ENCODE peak calls at places on chromosome 21, in seven cellular contexts. One of them, this sample, is unnamed.

GRCh38 chr21:37087188-37087587 is 14.1 kb downstream of the TTC3 start:
- DNase-seq in heart left ventricle: no peak
- DNase-seq in left ventricle myocardium inferior: no peak
- DNase-seq in brain microvascular endothelial cell: peak; percentile 47
- DNase-seq in RWPE2: no peak
- DNase-seq in endodermal cell: no peak
- DNase-seq in stomach: no peak
- DNase-seq in this sample: no peak

GRCh38 chr21:32806810-32807386 is 35.3 kb upstream of the PAXBP1 start:
- DNase-seq in heart left ventricle: no peak
- DNase-seq in left ventricle myocardium inferior: no peak
- DNase-seq in brain microvascular endothelial cell: peak; percentile 8
- DNase-seq in RWPE2: no peak
- DNase-seq in endodermal cell: no peak
- DNase-seq in stomach: no peak
- DNase-seq in this sample: no peak

GRCh38 chr21:33412832-33413519 is 9.8 kb downstream of the IFNGR2 start:
- DNase-seq in heart left ventricle: no peak
- DNase-seq in left ventricle myocardium inferior: no peak
- DNase-seq in brain microvascular endothelial cell: no peak
- DNase-seq in RWPE2: no peak
- DNase-seq in endodermal cell: peak; percentile 78
- DNase-seq in stomach: peak; percentile 37
- DNase-seq in this sample: no peak

GRCh38 chr21:27580276-27580675 is 613.4 kb upstream of the ADAMTS5 start:
- DNase-seq in heart left ventricle: no peak
- DNase-seq in left ventricle myocardium inferior: no peak
- DNase-seq in brain microvascular endothelial cell: peak; percentile 70
- DNase-seq in RWPE2: no peak
- DNase-seq in endodermal cell: no peak
- DNase-seq in stomach: no peak
- DNase-seq in this sample: no peak

GRCh38 chr21:35488941-35489340 is 439.8 kb upstream of the RUNX1 start:
- DNase-seq in heart left ventricle: no peak
- DNase-seq in left ventricle myocardium inferior: no peak
- DNase-seq in brain microvascular endothelial cell: no peak
- DNase-seq in RWPE2: no peak
- DNase-seq in endodermal cell: no peak
- DNase-seq in stomach: no peak
- DNase-seq in this sample: no peak

GRCh38 chr21:42587036-42587435 is 66.4 kb upstream of the PDE9A start:
- DNase-seq in heart left ventricle: no peak
- DNase-seq in left ventricle myocardium inferior: no peak
- DNase-seq in brain microvascular endothelial cell: no peak
- DNase-seq in RWPE2: peak; percentile 44
- DNase-seq in endodermal cell: peak; percentile 39
- DNase-seq in stomach: no peak
- DNase-seq in this sample: no peak

GRCh38 chr21:29342394-29342957 is 43.8 kb downstream of the BACH1 start:
- DNase-seq in heart left ventricle: peak; percentile 51
- DNase-seq in left ventricle myocardium inferior: peak; percentile 68
- DNase-seq in brain microvascular endothelial cell: peak; percentile 96
- DNase-seq in RWPE2: peak; percentile 86
- DNase-seq in endodermal cell: no peak
- DNase-seq in stomach: no peak
- DNase-seq in this sample: no peak

GRCh38 chr21:42062543-42063022 is 8.5 kb upstream of the UMODL1 start:
- DNase-seq in heart left ventricle: peak; percentile 39
- DNase-seq in left ventricle myocardium inferior: no peak
- DNase-seq in brain microvascular endothelial cell: no peak
- DNase-seq in RWPE2: no peak
- DNase-seq in endodermal cell: no peak
- DNase-seq in stomach: peak; percentile 56
- DNase-seq in this sample: no peak

DNA sequence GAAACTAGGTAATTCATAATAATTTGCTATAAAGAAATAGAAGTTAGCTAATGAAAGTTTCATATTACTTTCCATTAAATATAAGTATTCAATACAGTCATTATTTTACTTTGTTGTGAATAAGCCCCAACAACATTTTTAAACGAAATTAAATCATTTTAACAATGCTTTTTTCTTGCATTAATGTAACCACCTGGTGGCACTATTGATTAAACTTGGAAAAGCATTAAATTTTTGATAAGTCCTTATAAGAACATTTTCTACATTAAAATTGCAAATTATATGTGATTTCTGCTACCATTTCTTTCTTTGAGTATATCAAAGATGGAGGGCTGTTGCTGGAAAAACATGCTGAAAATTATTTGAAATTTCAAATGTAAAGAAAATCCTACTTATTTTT is 918.8 kb upstream of the TMPRSS15 start:
- DNase-seq in heart left ventricle: no peak
- DNase-seq in left ventricle myocardium inferior: no peak
- DNase-seq in brain microvascular endothelial cell: no peak
- DNase-seq in RWPE2: no peak
- DNase-seq in endodermal cell: no peak
- DNase-seq in stomach: no peak
- DNase-seq in this sample: no peak
- TF ChIP-seq CTCF in heart left ventricle: no peak
- TF ChIP-seq CTCF in left ventricle myocardium inferior: no peak
- TF ChIP-seq CTCF in brain microvascular endothelial cell: no peak
- TF ChIP-seq CTCF in RWPE2: peak; percentile 49
- TF ChIP-seq CTCF in endodermal cell: peak; percentile 54
- TF ChIP-seq CTCF in stomach: peak; percentile 24
- TF ChIP-seq CTCF in this sample: peak; percentile 32

GRCh38 chr21:25507522-25507921 is 99.8 kb downstream of the MRPL39 start:
- DNase-seq in heart left ventricle: no peak
- DNase-seq in left ventricle myocardium inferior: no peak
- DNase-seq in brain microvascular endothelial cell: no peak
- DNase-seq in RWPE2: no peak
- DNase-seq in endodermal cell: no peak
- DNase-seq in stomach: no peak
- DNase-seq in this sample: no peak

GRCh38 chr21:25506887-25507286 is 100.4 kb downstream of the MRPL39 start:
- DNase-seq in heart left ventricle: no peak
- DNase-seq in left ventricle myocardium inferior: no peak
- DNase-seq in brain microvascular endothelial cell: peak; percentile 61
- DNase-seq in RWPE2: no peak
- DNase-seq in endodermal cell: no peak
- DNase-seq in stomach: no peak
- DNase-seq in this sample: no peak

GRCh38 chr21:25512095-25513086 is 94.9 kb downstream of the MRPL39 start:
- DNase-seq in heart left ventricle: no peak
- DNase-seq in left ventricle myocardium inferior: no peak
- DNase-seq in brain microvascular endothelial cell: no peak
- DNase-seq in RWPE2: no peak
- DNase-seq in endodermal cell: no peak
- DNase-seq in stomach: no peak
- DNase-seq in this sample: no peak

GRCh38 chr21:25508364-25508763 is 98.9 kb downstream of the MRPL39 start:
- DNase-seq in heart left ventricle: no peak
- DNase-seq in left ventricle myocardium inferior: no peak
- DNase-seq in brain microvascular endothelial cell: peak; percentile 25
- DNase-seq in RWPE2: no peak
- DNase-seq in endodermal cell: no peak
- DNase-seq in stomach: no peak
- DNase-seq in this sample: no peak

GRCh38 chr21:25509862-25510261 is 97.4 kb downstream of the MRPL39 start:
- DNase-seq in heart left ventricle: no peak
- DNase-seq in left ventricle myocardium inferior: no peak
- DNase-seq in brain microvascular endothelial cell: no peak
- DNase-seq in RWPE2: no peak
- DNase-seq in endodermal cell: no peak
- DNase-seq in stomach: no peak
- DNase-seq in this sample: no peak
- H3K4me3 ChIP-seq in heart left ventricle: no peak overlapping the region
- H3K4me3 ChIP-seq in left ventricle myocardium inferior: no peak overlapping the region
- H3K4me3 ChIP-seq in brain microvascular endothelial cell: no peak overlapping the region
- H3K4me3 ChIP-seq in RWPE2: no peak overlapping the region
- H3K4me3 ChIP-seq in endodermal cell: no peak overlapping the region
- H3K4me3 ChIP-seq in stomach: no peak overlapping the region
- H3K4me3 ChIP-seq in this sample: no peak overlapping the region

GRCh38 chr21:39097335-39097861 is 85.9 kb downstream of the PSMG1 start:
- DNase-seq in heart left ventricle: no peak
- DNase-seq in left ventricle myocardium inferior: peak; percentile 35
- DNase-seq in brain microvascular endothelial cell: no peak
- DNase-seq in RWPE2: no peak
- DNase-seq in endodermal cell: no peak
- DNase-seq in stomach: no peak
- DNase-seq in this sample: no peak
- TF ChIP-seq CTCF in heart left ventricle: no peak
- TF ChIP-seq CTCF in left ventricle myocardium inferior: no peak
- TF ChIP-seq CTCF in brain microvascular endothelial cell: no peak
- TF ChIP-seq CTCF in RWPE2: no peak
- TF ChIP-seq CTCF in endodermal cell: peak; percentile 34
- TF ChIP-seq CTCF in stomach: no peak
- TF ChIP-seq CTCF in this sample: no peak

DNA sequence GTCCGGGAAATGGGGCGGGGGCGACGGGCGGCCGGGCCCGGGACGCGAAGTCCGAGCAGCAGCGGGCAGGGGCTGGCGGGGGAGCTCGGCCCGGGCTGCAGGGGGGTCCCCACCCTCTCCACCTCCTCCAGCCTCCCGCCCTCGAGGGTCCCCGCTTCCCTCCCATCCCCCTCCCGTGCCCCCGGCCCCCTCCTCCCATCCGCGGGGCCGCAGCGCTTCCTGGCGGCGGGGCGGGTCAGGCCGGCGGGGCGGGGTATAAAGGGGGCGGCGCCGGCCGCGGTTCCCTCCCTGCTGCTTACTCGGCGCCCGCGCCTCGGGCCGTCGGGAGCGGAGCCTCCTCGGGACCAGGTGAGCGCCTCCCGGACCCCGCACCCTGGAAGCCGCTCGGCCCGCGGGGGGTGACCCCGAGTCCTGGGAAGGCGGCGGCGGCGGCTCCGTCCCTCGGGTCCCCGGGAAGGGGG is at the start of gene COL6A2:
- DNase-seq in heart left ventricle: peak; percentile 76
- DNase-seq in left ventricle myocardium inferior: peak; percentile 75
- DNase-seq in brain microvascular endothelial cell: peak; percentile 36
- DNase-seq in RWPE2: peak; percentile 49
- DNase-seq in endodermal cell: peak; percentile 91
- DNase-seq in stomach: peak; percentile 45
- DNase-seq in this sample: no peak
- H3K4me3 ChIP-seq in heart left ventricle: peak within 1 kb of the TSS; percentile 70
- H3K4me3 ChIP-seq in left ventricle myocardium inferior: peak within 1 kb of the TSS; percentile 85
- H3K4me3 ChIP-seq in brain microvascular endothelial cell: peak within 1 kb of the TSS; percentile 78
- H3K4me3 ChIP-seq in RWPE2: peak within 1 kb of the TSS; percentile 45
- H3K4me3 ChIP-seq in endodermal cell: peak within 1 kb of the TSS; percentile 82
- H3K4me3 ChIP-seq in stomach: peak within 1 kb of the TSS; percentile 53
- H3K4me3 ChIP-seq in this sample: peak within 1 kb of the TSS; percentile 46

This sample was measured in LNCaP clone FGC.